ENCODE peak calls at places on chromosome 15, in six cellular contexts. One of them, this sample, is unnamed.

GRCh38 chr15:58467722-58468436 is 36.1 kb downstream of the LIPC start:
- DNase-seq in spleen: no peak
- DNase-seq in body of pancreas: peak
- DNase-seq in A549: no peak
- DNase-seq in transverse colon: no peak
- DNase-seq in heart left ventricle: no peak
- DNase-seq in this sample: no peak

GRCh38 chr15:64813075-64813474 is 12.4 kb downstream of the PIF1 start:
- DNase-seq in spleen: no peak
- DNase-seq in A549: peak
- DNase-seq in body of pancreas: peak
- DNase-seq in transverse colon: no peak
- DNase-seq in heart left ventricle: peak
- DNase-seq in this sample: peak

GRCh38 chr15:31013863-31014607 is 22.6 kb upstream of the MTMR10 start:
- DNase-seq in transverse colon: no peak
- DNase-seq in body of pancreas: no peak
- DNase-seq in spleen: no peak
- DNase-seq in heart left ventricle: no peak
- DNase-seq in A549: no peak
- DNase-seq in this sample: no peak

GRCh38 chr15:41661529-41662225 is 1.5 kb downstream of the MGA start:
- DNase-seq in spleen: peak
- DNase-seq in body of pancreas: peak
- DNase-seq in transverse colon: peak
- DNase-seq in A549: peak
- DNase-seq in heart left ventricle: peak
- DNase-seq in this sample: peak

GRCh38 chr15:52018693-52019393 is at the start of gene MAPK6:
- DNase-seq in spleen: peak
- DNase-seq in transverse colon: peak
- DNase-seq in body of pancreas: peak
- DNase-seq in heart left ventricle: peak
- DNase-seq in A549: peak
- DNase-seq in this sample: peak

GRCh38 chr15:62469874-62470688 is 305.0 kb upstream of the C2CD4B start:
- DNase-seq in body of pancreas: peak
- DNase-seq in spleen: no peak
- DNase-seq in transverse colon: no peak
- DNase-seq in heart left ventricle: peak
- DNase-seq in A549: no peak
- DNase-seq in this sample: no peak

GRCh38 chr15:64490598-64491259 is 30.4 kb downstream of the ZNF609 start:
- DNase-seq in transverse colon: no peak
- DNase-seq in heart left ventricle: no peak
- DNase-seq in A549: no peak
- DNase-seq in spleen: no peak
- DNase-seq in body of pancreas: no peak
- DNase-seq in this sample: peak

GRCh38 chr15:55791576-55792400 is 48.8 kb upstream of the PRTG start:
- DNase-seq in body of pancreas: no peak
- DNase-seq in transverse colon: no peak
- DNase-seq in A549: peak
- DNase-seq in spleen: no peak
- DNase-seq in heart left ventricle: no peak
- DNase-seq in this sample: no peak

GRCh38 chr15:92365079-92365478 is 28.6 kb upstream of the ST8SIA2 start:
- DNase-seq in body of pancreas: no peak
- DNase-seq in spleen: no peak
- DNase-seq in heart left ventricle: no peak
- DNase-seq in transverse colon: peak
- DNase-seq in A549: no peak
- DNase-seq in this sample: no peak

GRCh38 chr15:78265752-78266224 is 1.4 kb downstream of the DNAJA4 start:
- DNase-seq in transverse colon: no peak
- DNase-seq in body of pancreas: no peak
- DNase-seq in spleen: no peak
- DNase-seq in heart left ventricle: peak
- DNase-seq in A549: no peak
- DNase-seq in this sample: peak

GRCh38 chr15:61084944-61085367 is 144.1 kb downstream of the RORA start:
- DNase-seq in spleen: no peak
- DNase-seq in transverse colon: no peak
- DNase-seq in A549: no peak
- DNase-seq in body of pancreas: no peak
- DNase-seq in heart left ventricle: peak
- DNase-seq in this sample: no peak

GRCh38 chr15:62624541-62625399 is 417.8 kb upstream of the TPM1 start:
- DNase-seq in transverse colon: no peak
- DNase-seq in A549: no peak
- DNase-seq in spleen: no peak
- DNase-seq in heart left ventricle: no peak
- DNase-seq in body of pancreas: no peak
- DNase-seq in this sample: no peak

GRCh38 chr15:61511089-61511488 is 282.0 kb upstream of the RORA start:
- DNase-seq in heart left ventricle: no peak
- DNase-seq in spleen: no peak
- DNase-seq in A549: no peak
- DNase-seq in transverse colon: no peak
- DNase-seq in body of pancreas: no peak
- DNase-seq in this sample: no peak

GRCh38 chr15:26970712-26971210 is at the start of gene GABRG3:
- DNase-seq in body of pancreas: no peak
- DNase-seq in transverse colon: no peak
- DNase-seq in heart left ventricle: no peak
- DNase-seq in spleen: no peak
- DNase-seq in A549: peak
- DNase-seq in this sample: no peak

GRCh38 chr15:41801850-41802455 is 25.9 kb upstream of the JMJD7 start:
- DNase-seq in heart left ventricle: no peak
- DNase-seq in A549: no peak
- DNase-seq in transverse colon: no peak
- DNase-seq in body of pancreas: no peak
- DNase-seq in spleen: no peak
- DNase-seq in this sample: no peak

GRCh38 chr15:39587910-39588530 is 7.1 kb downstream of the THBS1 start:
- DNase-seq in A549: no peak
- DNase-seq in heart left ventricle: no peak
- DNase-seq in transverse colon: peak
- DNase-seq in body of pancreas: no peak
- DNase-seq in spleen: no peak
- DNase-seq in this sample: no peak
- TF ChIP-seq POLR2A in A549: no peak
- TF ChIP-seq POLR2A in heart left ventricle: no peak
- TF ChIP-seq POLR2A in transverse colon: no peak
- TF ChIP-seq POLR2A in body of pancreas: no peak
- TF ChIP-seq POLR2A in spleen: no peak
- TF ChIP-seq POLR2A in this sample: no peak

GRCh38 chr15:67254238-67255175 is at the start of the genes AAGAB and IQCH:
- DNase-seq in body of pancreas: peak
- DNase-seq in transverse colon: peak
- DNase-seq in spleen: peak
- DNase-seq in heart left ventricle: peak
- DNase-seq in A549: peak
- DNase-seq in this sample: peak
- TF ChIP-seq POLR2A in body of pancreas: peak
- TF ChIP-seq POLR2A in transverse colon: peak
- TF ChIP-seq POLR2A in spleen: peak
- TF ChIP-seq POLR2A in heart left ventricle: peak
- TF ChIP-seq POLR2A in A549: peak
- TF ChIP-seq POLR2A in this sample: peak

DNA sequence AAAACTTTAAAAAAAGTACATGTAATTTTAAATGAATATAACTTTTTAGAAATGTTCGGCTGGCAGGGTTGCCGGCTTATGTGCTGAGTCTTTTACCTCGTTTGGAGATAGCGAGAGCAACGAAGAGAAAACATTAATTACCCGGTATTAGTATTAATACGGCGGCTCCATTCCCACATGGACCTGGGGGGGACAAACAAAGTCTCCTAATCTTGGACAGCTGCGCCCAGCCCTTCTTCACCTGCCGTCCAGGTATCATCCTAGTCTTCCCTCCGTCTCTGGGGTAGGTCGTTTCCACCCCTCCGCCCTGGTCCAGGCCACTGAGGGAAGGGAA is 316 bp upstream of the DIS3L start:
- DNase-seq in transverse colon: no peak
- DNase-seq in body of pancreas: no peak
- DNase-seq in A549: no peak
- DNase-seq in spleen: no peak
- DNase-seq in heart left ventricle: no peak
- DNase-seq in this sample: no peak
- TF ChIP-seq POLR2A in transverse colon: peak
- TF ChIP-seq POLR2A in body of pancreas: peak
- TF ChIP-seq POLR2A in A549: no peak
- TF ChIP-seq POLR2A in spleen: no peak
- TF ChIP-seq POLR2A in heart left ventricle: no peak
- TF ChIP-seq POLR2A in this sample: no peak

GRCh38 chr15:90953947-90954711 is 555 bp upstream of the RCCD1 start:
- DNase-seq in spleen: no peak
- DNase-seq in body of pancreas: no peak
- DNase-seq in heart left ventricle: no peak
- DNase-seq in A549: no peak
- DNase-seq in transverse colon: no peak
- DNase-seq in this sample: no peak
- TF ChIP-seq POLR2A in spleen: no peak
- TF ChIP-seq POLR2A in body of pancreas: no peak
- TF ChIP-seq POLR2A in heart left ventricle: no peak
- TF ChIP-seq POLR2A in A549: no peak
- TF ChIP-seq POLR2A in transverse colon: no peak
- TF ChIP-seq POLR2A in this sample: no peak

This sample was measured in erythroblast.